ENCODE peak calls at places on chromosome 19, in seven cellular contexts. N is HCT116; W is fibroblast of mammary gland; G is IMR-90; K is pancreas; R is CD8-positive, alpha-beta memory T cell; Z is foreskin fibroblast. Q is an unnamed sample.

GRCh38 chr19:7216373-7216902 is 77.8 kb downstream of the INSR start:
- DNase-seq in N (no peak), W (no peak), G (no peak), K (no peak), R (no peak), Z (no peak), Q (no peak)

GRCh38 chr19:38649305-38650179 is 2.1 kb downstream of the ACTN4 start:
- DNase-seq in N (no peak), W (no peak), G (no peak), K (peak), R (no peak), Z (peak), Q (peak)

GRCh38 chr19:39182174-39182505 is 14.6 kb upstream of the NCCRP1 start:
- DNase-seq in N (no peak), W (peak), G (no peak), K (no peak), R (no peak), Z (peak), Q (peak)

GRCh38 chr19:45376045-45376724 is 5.8 kb upstream of the ERCC2 start:
- DNase-seq in N (peak), W (peak), G (peak), K (peak), R (no peak), Z (peak), Q (peak)

GRCh38 chr19:45767881-45768643 is 990 bp downstream of the SIX5 start:
- DNase-seq in N (no peak), W (peak), G (peak), K (peak), R (no peak), Z (peak), Q (peak)

GRCh38 chr19:43425567-43426392 is 11.1 kb downstream of the TEX101 start:
- DNase-seq in N (peak), W (peak), G (peak), K (peak), R (no peak), Z (peak), Q (no peak)

GRCh38 chr19:39024875-39025641 is 7.3 kb downstream of the FBXO27 start:
- DNase-seq in N (no peak), W (no peak), G (no peak), K (no peak), R (no peak), Z (no peak), Q (no peak)

GRCh38 chr19:29672319-29672932 is 7.2 kb downstream of the PLEKHF1 start:
- DNase-seq in N (no peak), W (no peak), G (no peak), K (no peak), R (no peak), Z (no peak), Q (no peak)

GRCh38 chr19:40348961-40349507 is 539 bp downstream of the PLD3 start:
- DNase-seq in N (peak), W (peak), G (peak), K (no peak), R (no peak), Z (peak), Q (no peak)

GRCh38 chr19:50648659-50649058 is 586 bp upstream of the C19orf81 start:
- DNase-seq in N (no peak), W (no peak), G (no peak), K (no peak), R (no peak), Z (no peak), Q (no peak)

GRCh38 chr19:50644315-50644915 is 4.7 kb upstream of the SYT3 start:
- DNase-seq in N (no peak), W (no peak), G (no peak), K (no peak), R (no peak), Z (no peak), Q (no peak)

GRCh38 chr19:50645107-50645506 is 4.1 kb upstream of the C19orf81 start:
- DNase-seq in N (no peak), W (no peak), G (no peak), K (no peak), R (no peak), Z (no peak), Q (no peak)

GRCh38 chr19:50647879-50648615 is 1.2 kb upstream of the C19orf81 start:
- DNase-seq in N (no peak), W (no peak), G (no peak), K (no peak), R (no peak), Z (no peak), Q (no peak)

GRCh38 chr19:50646074-50646807 is 3.0 kb upstream of the C19orf81 start:
- DNase-seq in N (peak), W (peak), G (peak), K (no peak), R (no peak), Z (peak), Q (no peak)
- H3K4me3 ChIP-seq in N (no peak), W (no peak), G (no peak), K (no peak), R (no peak), Z (no peak), Q (no peak)

GRCh38 chr19:53823380-53824120 is 564 bp downstream of the NLRP12 start:
- DNase-seq in N (no peak), W (no peak), G (no peak), K (no peak), R (no peak), Z (no peak), Q (no peak)
- H3K4me3 ChIP-seq in N (no peak), W (no peak), G (no peak), K (no peak), R (no peak), Z (no peak), Q (no peak)

GRCh38 chr19:35871611-35872010 is 3.2 kb downstream of the APLP1 start:
- DNase-seq in N (no peak), W (no peak), G (no peak), K (no peak), R (no peak), Z (no peak), Q (no peak)

GRCh38 chr19:35872180-35872579 is 3.8 kb downstream of the APLP1 start:
- DNase-seq in N (no peak), W (no peak), G (no peak), K (no peak), R (no peak), Z (no peak), Q (no peak)

GRCh38 chr19:35868823-35869326 is 501 bp downstream of the APLP1 start:
- DNase-seq in N (no peak), W (no peak), G (no peak), K (no peak), R (no peak), Z (peak), Q (no peak)

GRCh38 chr19:35869327-35870123 is 1.2 kb downstream of the APLP1 start:
- DNase-seq in N (peak), W (peak), G (peak), K (peak), R (peak), Z (peak), Q (peak)

DNA sequence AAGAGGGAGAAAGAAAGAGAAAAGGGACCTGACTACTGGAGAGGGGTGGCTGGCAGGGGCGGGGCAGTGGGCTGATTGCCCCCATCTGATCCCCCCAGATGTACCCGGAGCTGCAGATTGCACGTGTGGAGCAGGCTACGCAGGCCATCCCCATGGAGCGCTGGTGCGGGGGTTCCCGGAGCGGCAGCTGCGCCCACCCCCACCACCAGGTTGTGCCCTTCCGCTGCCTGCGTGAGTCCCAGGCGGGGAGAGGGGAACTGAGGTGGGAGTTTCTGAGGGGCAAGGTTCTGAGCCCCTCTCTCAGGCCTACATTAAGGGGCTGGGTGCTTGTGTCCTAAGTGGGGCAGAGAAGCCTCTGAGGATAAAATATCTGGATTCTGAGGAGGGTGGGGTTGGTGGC is 2.4 kb downstream of the APLP1 start:
- DNase-seq in N (no peak), W (no peak), G (no peak), K (no peak), R (no peak), Z (no peak), Q (no peak)
- H3K4me3 ChIP-seq in N (no peak), W (no peak), G (no peak), K (no peak), R (no peak), Z (no peak), Q (no peak)

GRCh38 chr19:18669524-18669817 is 14.0 kb upstream of the CRTC1 start:
- DNase-seq in N (no peak), W (peak), G (peak), K (no peak), R (no peak), Z (no peak), Q (no peak)
- H3K4me3 ChIP-seq in N (no peak), W (no peak), G (no peak), K (no peak), R (no peak), Z (no peak), Q (no peak)

DNA sequence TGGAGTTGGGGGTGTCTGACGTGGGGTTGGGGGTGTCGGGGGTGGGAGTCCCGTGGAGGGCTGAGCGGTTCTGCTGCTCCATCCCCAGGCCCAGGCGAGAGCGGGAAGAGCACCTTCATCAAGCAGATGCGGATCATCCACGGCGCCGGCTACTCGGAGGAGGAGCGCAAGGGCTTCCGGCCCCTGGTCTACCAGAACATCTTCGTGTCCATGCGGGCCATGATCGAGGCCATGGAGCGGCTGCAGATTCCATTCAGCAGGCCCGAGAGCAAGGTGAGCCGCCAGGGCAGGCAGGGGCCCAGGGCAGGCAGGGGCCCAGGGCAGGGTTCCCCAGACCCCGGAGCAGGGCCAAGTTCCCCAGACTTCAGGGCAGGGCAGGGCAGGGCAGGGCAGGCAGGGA is 12.7 kb downstream of the GNA15 start:
- DNase-seq in N (no peak), W (no peak), G (no peak), K (no peak), R (no peak), Z (no peak), Q (no peak)
- H3K4me3 ChIP-seq in N (no peak), W (no peak), G (no peak), K (no peak), R (no peak), Z (no peak), Q (no peak)